ENCODE peak calls at places on chromosomes 7 and 10, in four cellular contexts. B, G, Q and D are unnamed samples.

GRCh38 chr10:17216217-17216900 is 11.7 kb upstream of the VIM start:
- DNase-seq in B (peak; percentile 47), G (peak; percentile 82), Q (peak; percentile 87), D (no peak)

GRCh38 chr10:86390337-86391120 is 23.9 kb upstream of the GRID1 start:
- DNase-seq in B (no peak), G (no peak), Q (no peak), D (no peak)

GRCh38 chr7:150003304-150003810 is 129.6 kb downstream of the ATP6V0E2 start:
- DNase-seq in B (no peak), G (no peak), Q (no peak), D (no peak)

GRCh38 chr7:123727071-123727837 is 21.5 kb downstream of the WASL start:
- DNase-seq in B (peak; percentile 53), G (no peak), Q (no peak), D (no peak)

GRCh38 chr10:113073549-113074189 is 123.6 kb downstream of the TCF7L2 start:
- DNase-seq in B (peak; percentile 91), G (no peak), Q (peak; percentile 70), D (no peak)

GRCh38 chr7:158828343-158829020 is 827 bp downstream of the ESYT2 start:
- DNase-seq in B (no peak), G (no peak), Q (peak; percentile 70), D (no peak)

GRCh38 chr7:80127412-80128150 is 7.0 kb upstream of the GNAI1 start:
- DNase-seq in B (peak; percentile 37), G (no peak), Q (no peak), D (no peak)

GRCh38 chr7:37510043-37510634 is 61.5 kb upstream of the ELMO1 start:
- DNase-seq in B (peak; percentile 4), G (no peak), Q (peak; percentile 34), D (no peak)

GRCh38 chr10:60611291-60611747 is 167.0 kb upstream of the CDK1 start:
- DNase-seq in B (peak; percentile 15), G (no peak), Q (peak; percentile 22), D (no peak)

GRCh38 chr10:78991187-78991586 is 77.6 kb upstream of the ZMIZ1 start:
- DNase-seq in B (no peak), G (no peak), Q (no peak), D (no peak)

GRCh38 chr7:12757443-12757842 is 70.0 kb downstream of the ARL4A start:
- DNase-seq in B (no peak), G (no peak), Q (no peak), D (no peak)

GRCh38 chr10:101273330-101273729 is 44.1 kb upstream of the LBX1 start:
- DNase-seq in B (no peak), G (no peak), Q (no peak), D (no peak)

DNA sequence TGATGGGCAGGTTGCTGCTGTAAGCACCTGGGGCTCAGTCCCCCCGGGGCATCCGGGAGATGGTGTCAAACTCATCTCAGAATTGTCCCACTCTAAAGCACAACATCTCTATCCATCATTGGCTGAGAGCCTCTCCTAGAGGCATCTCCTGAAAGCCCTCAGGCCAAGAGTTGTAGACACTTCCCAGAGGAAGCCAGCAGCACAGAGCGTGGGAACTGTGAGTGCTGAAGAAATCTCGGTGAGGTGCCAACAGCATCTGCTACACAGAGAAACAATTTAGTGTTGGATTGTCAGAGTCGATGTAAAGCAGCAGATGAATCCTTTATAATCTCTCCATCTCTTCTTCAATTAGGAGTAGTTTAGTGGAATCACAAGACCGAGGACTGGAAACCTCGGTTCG is 172.3 kb downstream of the C7orf25 start:
- DNase-seq in B (no peak), G (no peak), Q (no peak), D (no peak)
- TF ChIP-seq SRF in B (no peak), G (no peak), Q (no peak), D (no peak)

DNA sequence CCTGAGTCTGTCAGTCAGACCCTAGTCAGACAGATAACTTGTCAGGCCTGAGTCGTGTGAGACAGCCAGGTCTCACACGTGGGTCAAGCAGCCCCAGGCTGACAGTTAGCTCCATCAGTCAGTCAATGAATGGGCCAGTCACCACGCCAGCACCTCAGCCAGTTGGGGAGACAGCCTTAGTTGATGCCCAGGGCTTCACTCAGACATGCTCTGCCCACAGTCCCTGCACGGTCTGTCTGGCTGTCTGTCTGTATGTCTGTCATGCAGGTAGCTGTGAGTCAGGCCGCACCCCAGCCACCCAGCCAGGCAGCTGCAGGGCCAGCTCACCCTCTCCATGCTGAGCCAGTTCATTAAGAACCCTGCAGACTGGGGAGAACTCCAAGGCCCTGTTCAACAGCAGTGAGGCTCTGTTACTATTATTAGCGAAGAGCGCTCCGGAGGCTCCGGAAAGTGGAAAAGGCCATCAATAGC is 141.1 kb upstream of the PCBD1 start:
- DNase-seq in B (no peak), G (no peak), Q (no peak), D (no peak)
- TF ChIP-seq ZNF274 in B (no peak), G (no peak), Q (no peak), D (no peak)

GRCh38 chr10:13731799-13732198 is 145.0 kb downstream of the PRPF18 start:
- DNase-seq in B (no peak), G (no peak), Q (no peak), D (no peak)

GRCh38 chr10:13732485-13732884 is 145.7 kb downstream of the PRPF18 start:
- DNase-seq in B (no peak), G (no peak), Q (no peak), D (no peak)

GRCh38 chr10:13739178-13739577 is 152.4 kb downstream of the PRPF18 start:
- DNase-seq in B (no peak), G (no peak), Q (no peak), D (no peak)

GRCh38 chr10:13729959-13730358 is 143.2 kb downstream of the PRPF18 start:
- DNase-seq in B (no peak), G (no peak), Q (no peak), D (no peak)

DNA sequence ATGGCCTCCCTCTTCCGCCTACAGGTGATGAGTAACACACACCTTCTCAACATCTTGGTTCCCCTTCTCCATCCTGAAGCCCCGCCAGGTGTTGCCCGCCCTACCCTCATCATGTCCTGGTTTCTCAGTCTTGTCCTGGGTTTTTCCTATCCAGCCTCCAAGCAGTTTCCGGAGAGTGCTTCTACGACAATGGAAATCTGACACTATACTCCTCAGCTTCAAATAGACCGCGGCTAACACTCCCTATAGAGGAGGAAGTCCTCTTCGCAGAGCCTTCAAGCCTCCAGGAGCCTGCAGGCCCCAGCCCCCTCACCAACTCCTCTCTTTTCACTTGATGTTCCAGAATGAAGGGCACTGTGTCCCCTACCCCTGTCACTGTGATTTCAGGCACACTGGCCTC is 147.4 kb downstream of the PRPF18 start:
- DNase-seq in B (no peak), G (no peak), Q (no peak), D (no peak)
- TF ChIP-seq SRF in B (no peak), G (no peak), Q (no peak), D (no peak)

GRCh38 chr7:94888542-94888941 is 18.9 kb upstream of the PPP1R9A start:
- DNase-seq in B (peak; percentile 25), G (no peak), Q (no peak), D (no peak)
- TF ChIP-seq ZNF274 in B (no peak), G (no peak), Q (no peak), D (no peak)

GRCh38 chr7:140537750-140538482 is 58.6 kb upstream of the MKRN1 start:
- DNase-seq in B (no peak), G (no peak), Q (no peak), D (no peak)

GRCh38 chr7:140534743-140535142 is 55.4 kb upstream of the MKRN1 start:
- DNase-seq in B (no peak), G (no peak), Q (no peak), D (no peak)

DNA sequence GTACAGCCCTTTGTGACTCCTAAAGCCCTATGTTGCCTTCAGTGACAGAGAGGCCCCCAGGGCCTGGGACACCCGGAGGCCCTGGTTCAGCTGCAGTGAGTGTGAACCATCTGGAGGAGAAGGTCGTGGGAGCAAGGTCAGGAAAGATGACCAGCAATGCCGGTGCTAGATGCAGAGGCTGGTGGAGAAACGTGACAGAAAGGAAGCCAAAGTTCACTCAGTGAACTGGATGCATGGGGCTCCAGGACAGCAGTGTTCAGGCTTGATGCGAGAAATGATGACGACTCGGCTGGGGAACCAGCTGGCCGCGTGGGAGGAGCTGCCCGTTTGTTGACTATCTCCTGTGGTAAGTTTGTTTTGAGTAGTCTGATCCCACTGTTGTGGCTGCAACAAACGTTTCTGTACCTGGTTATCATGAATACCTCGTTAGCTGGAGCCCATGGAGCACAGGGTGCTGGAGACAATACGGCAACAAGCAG is 54.1 kb upstream of the MKRN1 start:
- DNase-seq in B (peak; percentile 76), G (no peak), Q (peak; percentile 55), D (no peak)
- TF ChIP-seq SRF in B (no peak), G (no peak), Q (no peak), D (no peak)